ENCODE peak calls at places on chromosomes 2 and 18, in nine cellular contexts. S is tibial nerve; J is RWPE1; O is RPMI7951; H is activated T-cell treated with anti-CD3 and anti-CD28 coated beads for 24 hours; X is RCC 7860; A is stimulated activated CD4-positive, alpha-beta T cell treated with anti-CD3 and anti-CD28 coated beads, Interleukin-15, amount 100 ng/mL, for 1 hour; L is AG04450; F is cardiac muscle cell. V is an unnamed sample.

GRCh38 chr18:52409732-52410131 is 69.7 kb downstream of the DCC start:
- DNase-seq in S (no peak), J (peak; percentile 1), O (no peak), H (no peak), X (no peak), A (no peak), L (no peak), F (no peak), V (no peak)

GRCh38 chr2:96241901-96242611 is 23.7 kb downstream of the TMEM127 start:
- DNase-seq in S (no peak), J (peak; percentile 71), O (peak; percentile 88), H (peak; percentile 46), X (no peak), A (no peak), L (peak; percentile 39), F (peak; percentile 88), V (no peak)

GRCh38 chr2:35410431-35411061 is 945.0 kb upstream of the CRIM1 start:
- DNase-seq in S (no peak), J (peak; percentile 34), O (peak; percentile 14), H (peak; percentile 9), X (peak; percentile 26), A (no peak), L (no peak), F (peak; percentile 55), V (peak; percentile 72)

GRCh38 chr2:115386465-115386864 is 944.0 kb downstream of the DPP10 start:
- DNase-seq in S (no peak), J (no peak), O (no peak), H (no peak), X (no peak), A (no peak), L (no peak), F (no peak), V (no peak)

GRCh38 chr2:47631840-47632398 is 151.0 kb upstream of the MSH6 start:
- DNase-seq in S (no peak), J (peak; percentile 92), O (peak; percentile 79), H (no peak), X (peak; percentile 76), A (no peak), L (no peak), F (peak; percentile 66), V (no peak)

GRCh38 chr2:209763106-209763505 is 8.5 kb upstream of the UNC80 start:
- DNase-seq in S (no peak), J (no peak), O (no peak), H (no peak), X (no peak), A (no peak), L (no peak), F (no peak), V (no peak)

GRCh38 chr2:46164581-46165301 is 132.5 kb upstream of the EPAS1 start:
- DNase-seq in S (peak; percentile 48), J (peak; percentile 95), O (peak; percentile 99), H (no peak), X (peak; percentile 85), A (no peak), L (peak; percentile 86), F (peak; percentile 100), V (no peak)

GRCh38 chr2:30385327-30385726 is 61.7 kb upstream of the LCLAT1 start:
- DNase-seq in S (no peak), J (peak; percentile 8), O (peak; percentile 20), H (no peak), X (no peak), A (no peak), L (no peak), F (peak; percentile 62), V (peak; percentile 45)

GRCh38 chr2:28437142-28437835 is 44.6 kb downstream of the FOSL2 start:
- DNase-seq in S (no peak), J (peak; percentile 70), O (no peak), H (no peak), X (no peak), A (no peak), L (no peak), F (no peak), V (no peak)

GRCh38 chr2:211755187-211755586 is 783.4 kb downstream of the ERBB4 start:
- DNase-seq in S (no peak), J (no peak), O (no peak), H (no peak), X (no peak), A (no peak), L (no peak), F (no peak), V (no peak)

GRCh38 chr18:49094136-49094535 is 143.4 kb upstream of the SMAD7 start:
- DNase-seq in S (no peak), J (no peak), O (peak; percentile 4), H (no peak), X (no peak), A (no peak), L (no peak), F (peak; percentile 82), V (no peak)

GRCh38 chr2:48946444-48947048 is 191.0 kb upstream of the LHCGR start:
- DNase-seq in S (no peak), J (peak; percentile 54), O (peak; percentile 49), H (no peak), X (peak; percentile 55), A (no peak), L (peak; percentile 21), F (peak; percentile 63), V (no peak)

GRCh38 chr18:48844271-48844670 is 106.5 kb downstream of the SMAD7 start:
- DNase-seq in S (no peak), J (no peak), O (peak; percentile 60), H (no peak), X (no peak), A (no peak), L (no peak), F (no peak), V (no peak)

GRCh38 chr2:7601990-7602389 is 684.8 kb downstream of the RNF144A start:
- DNase-seq in S (no peak), J (no peak), O (no peak), H (no peak), X (no peak), A (no peak), L (no peak), F (no peak), V (no peak)

GRCh38 chr2:97644023-97644717 is 1.7 kb upstream of the COX5B start:
- DNase-seq in S (no peak), J (no peak), O (no peak), H (no peak), X (no peak), A (no peak), L (no peak), F (no peak), V (no peak)

GRCh38 chr2:124908411-124908810 is 883.3 kb downstream of the CNTNAP5 start:
- DNase-seq in S (no peak), J (no peak), O (peak; percentile 19), H (no peak), X (no peak), A (no peak), L (no peak), F (peak; percentile 57), V (no peak)

GRCh38 chr2:100422320-100422719 is 4.9 kb upstream of the CHST10 start:
- DNase-seq in S (no peak), J (peak; percentile 62), O (peak; percentile 51), H (no peak), X (no peak), A (no peak), L (no peak), F (peak; percentile 55), V (peak; percentile 44)

GRCh38 chr2:150485871-150486538 is 1.5 kb downstream of the RND3 start:
- DNase-seq in S (peak; percentile 64), J (peak; percentile 62), O (peak; percentile 87), H (no peak), X (peak; percentile 79), A (no peak), L (no peak), F (peak; percentile 89), V (peak; percentile 51)

GRCh38 chr2:213188971-213189899 is 37.8 kb upstream of the IKZF2 start:
- DNase-seq in S (no peak), J (no peak), O (peak; percentile 69), H (no peak), X (no peak), A (no peak), L (no peak), F (peak; percentile 62), V (peak; percentile 8)

GRCh38 chr2:195151711-195152110 is 505.3 kb upstream of the SLC39A10 start:
- DNase-seq in S (no peak), J (no peak), O (no peak), H (no peak), X (no peak), A (no peak), L (no peak), F (no peak), V (no peak)

GRCh38 chr2:38528008-38528442 is 74.7 kb downstream of the HNRNPLL start:
- DNase-seq in S (no peak), J (peak; percentile 49), O (peak; percentile 87), H (peak; percentile 38), X (peak; percentile 17), A (no peak), L (no peak), F (peak; percentile 64), V (peak; percentile 60)

GRCh38 chr2:32926708-32927084 is 20.1 kb upstream of the LTBP1 start:
- DNase-seq in S (no peak), J (no peak), O (peak; percentile 28), H (no peak), X (no peak), A (no peak), L (peak; percentile 72), F (peak; percentile 92), V (no peak)

GRCh38 chr2:126707191-126707590 is 51.2 kb downstream of the GYPC start:
- DNase-seq in S (no peak), J (no peak), O (no peak), H (no peak), X (no peak), A (no peak), L (no peak), F (no peak), V (no peak)

GRCh38 chr2:8648441-8648840 is 33.4 kb upstream of the ID2 start:
- DNase-seq in S (no peak), J (no peak), O (no peak), H (no peak), X (no peak), A (no peak), L (no peak), F (no peak), V (no peak)

GRCh38 chr2:21627938-21628337 is 504.2 kb downstream of the TDRD15 start:
- DNase-seq in S (no peak), J (no peak), O (no peak), H (no peak), X (no peak), A (no peak), L (no peak), F (no peak), V (no peak)

GRCh38 chr2:132449868-132450267 is 33.3 kb downstream of the GPR39 start:
- DNase-seq in S (no peak), J (no peak), O (peak; percentile 22), H (no peak), X (no peak), A (no peak), L (no peak), F (no peak), V (no peak)

GRCh38 chr2:28387082-28387960 is 5.3 kb upstream of the FOSL2 start:
- DNase-seq in S (no peak), J (no peak), O (peak; percentile 72), H (no peak), X (peak; percentile 78), A (no peak), L (no peak), F (peak; percentile 73), V (no peak)

GRCh38 chr2:113123731-113124130 is 3.7 kb upstream of the IL1RN start:
- DNase-seq in S (no peak), J (no peak), O (no peak), H (no peak), X (no peak), A (no peak), L (no peak), F (no peak), V (no peak)

GRCh38 chr2:42693013-42693575 is 70.8 kb downstream of the OXER1 start:
- DNase-seq in S (no peak), J (no peak), O (no peak), H (no peak), X (no peak), A (no peak), L (no peak), F (no peak), V (no peak)

GRCh38 chr2:31446848-31447247 is 32.3 kb upstream of the XDH start:
- DNase-seq in S (no peak), J (no peak), O (peak; percentile 37), H (no peak), X (no peak), A (no peak), L (no peak), F (no peak), V (no peak)

V was measured in neural crest cell.